ENCODE peak calls at places on chromosomes 7 and 10, in five cellular contexts. One of them, this sample, is unnamed.

GRCh38 chr10:84118395-84119006 is 20.8 kb upstream of the GHITM start:
- DNase-seq in HCT116: peak
- DNase-seq in astrocyte of the spinal cord: no peak
- DNase-seq in right lobe of liver: no peak
- DNase-seq in activated effector memory CD4-positive, alpha-beta T cell treated with Interleukin-2 at 50 U/mL for 16 hours: no peak
- DNase-seq in this sample: no peak

GRCh38 chr10:132844069-132844809 is 58.3 kb upstream of the NKX6-2 start:
- DNase-seq in activated effector memory CD4-positive, alpha-beta T cell treated with Interleukin-2 at 50 U/mL for 16 hours: no peak
- DNase-seq in astrocyte of the spinal cord: no peak
- DNase-seq in right lobe of liver: peak
- DNase-seq in HCT116: no peak
- DNase-seq in this sample: no peak

GRCh38 chr10:103661951-103662405 is 168.5 kb downstream of the NEURL1 start:
- DNase-seq in astrocyte of the spinal cord: no peak
- DNase-seq in right lobe of liver: no peak
- DNase-seq in HCT116: no peak
- DNase-seq in activated effector memory CD4-positive, alpha-beta T cell treated with Interleukin-2 at 50 U/mL for 16 hours: no peak
- DNase-seq in this sample: no peak

GRCh38 chr7:77696057-77696642 is at the start of gene RSBN1L:
- DNase-seq in HCT116: peak
- DNase-seq in activated effector memory CD4-positive, alpha-beta T cell treated with Interleukin-2 at 50 U/mL for 16 hours: peak
- DNase-seq in astrocyte of the spinal cord: peak
- DNase-seq in right lobe of liver: peak
- DNase-seq in this sample: peak

GRCh38 chr10:36679554-36679953 is 445.8 kb upstream of the ANKRD30A start:
- DNase-seq in astrocyte of the spinal cord: no peak
- DNase-seq in right lobe of liver: no peak
- DNase-seq in HCT116: no peak
- DNase-seq in activated effector memory CD4-positive, alpha-beta T cell treated with Interleukin-2 at 50 U/mL for 16 hours: no peak
- DNase-seq in this sample: no peak

GRCh38 chr10:70523044-70523443 is 44.5 kb downstream of the PALD1 start:
- DNase-seq in HCT116: no peak
- DNase-seq in activated effector memory CD4-positive, alpha-beta T cell treated with Interleukin-2 at 50 U/mL for 16 hours: no peak
- DNase-seq in astrocyte of the spinal cord: no peak
- DNase-seq in right lobe of liver: no peak
- DNase-seq in this sample: no peak

GRCh38 chr7:36653011-36653670 is 71.2 kb downstream of the AOAH start:
- DNase-seq in astrocyte of the spinal cord: peak
- DNase-seq in right lobe of liver: no peak
- DNase-seq in HCT116: no peak
- DNase-seq in activated effector memory CD4-positive, alpha-beta T cell treated with Interleukin-2 at 50 U/mL for 16 hours: no peak
- DNase-seq in this sample: no peak

GRCh38 chr7:105086850-105087249 is 72.8 kb downstream of the KMT2E start:
- DNase-seq in activated effector memory CD4-positive, alpha-beta T cell treated with Interleukin-2 at 50 U/mL for 16 hours: no peak
- DNase-seq in right lobe of liver: no peak
- DNase-seq in astrocyte of the spinal cord: no peak
- DNase-seq in HCT116: no peak
- DNase-seq in this sample: no peak

GRCh38 chr7:867406-868188 is 8.8 kb upstream of the GET4 start:
- DNase-seq in HCT116: no peak
- DNase-seq in astrocyte of the spinal cord: peak
- DNase-seq in activated effector memory CD4-positive, alpha-beta T cell treated with Interleukin-2 at 50 U/mL for 16 hours: no peak
- DNase-seq in right lobe of liver: no peak
- DNase-seq in this sample: no peak

GRCh38 chr10:108868881-108869280 is 1054.4 kb downstream of the XPNPEP1 start:
- DNase-seq in right lobe of liver: no peak
- DNase-seq in HCT116: no peak
- DNase-seq in astrocyte of the spinal cord: no peak
- DNase-seq in activated effector memory CD4-positive, alpha-beta T cell treated with Interleukin-2 at 50 U/mL for 16 hours: no peak
- DNase-seq in this sample: no peak

GRCh38 chr10:14740684-14741247 is 33.9 kb downstream of the FAM107B start:
- DNase-seq in right lobe of liver: no peak
- DNase-seq in activated effector memory CD4-positive, alpha-beta T cell treated with Interleukin-2 at 50 U/mL for 16 hours: no peak
- DNase-seq in HCT116: no peak
- DNase-seq in astrocyte of the spinal cord: no peak
- DNase-seq in this sample: no peak

GRCh38 chr10:100683004-100683403 is 62.4 kb upstream of the PAX2 start:
- DNase-seq in right lobe of liver: no peak
- DNase-seq in astrocyte of the spinal cord: no peak
- DNase-seq in HCT116: no peak
- DNase-seq in activated effector memory CD4-positive, alpha-beta T cell treated with Interleukin-2 at 50 U/mL for 16 hours: no peak
- DNase-seq in this sample: no peak

GRCh38 chr7:129502708-129503685 is 666 bp downstream of the SMKR1 start:
- DNase-seq in activated effector memory CD4-positive, alpha-beta T cell treated with Interleukin-2 at 50 U/mL for 16 hours: no peak
- DNase-seq in HCT116: no peak
- DNase-seq in astrocyte of the spinal cord: no peak
- DNase-seq in right lobe of liver: no peak
- DNase-seq in this sample: no peak

GRCh38 chr10:5525581-5526271 is 965 bp downstream of the CALML3 start:
- DNase-seq in right lobe of liver: no peak
- DNase-seq in HCT116: no peak
- DNase-seq in activated effector memory CD4-positive, alpha-beta T cell treated with Interleukin-2 at 50 U/mL for 16 hours: no peak
- DNase-seq in astrocyte of the spinal cord: no peak
- DNase-seq in this sample: no peak

GRCh38 chr7:83524286-83525075 is 124.5 kb downstream of the SEMA3E start:
- DNase-seq in astrocyte of the spinal cord: no peak
- DNase-seq in right lobe of liver: no peak
- DNase-seq in HCT116: no peak
- DNase-seq in activated effector memory CD4-positive, alpha-beta T cell treated with Interleukin-2 at 50 U/mL for 16 hours: no peak
- DNase-seq in this sample: no peak

GRCh38 chr7:14351167-14351566 is 361.7 kb upstream of the ETV1 start:
- DNase-seq in activated effector memory CD4-positive, alpha-beta T cell treated with Interleukin-2 at 50 U/mL for 16 hours: no peak
- DNase-seq in astrocyte of the spinal cord: no peak
- DNase-seq in right lobe of liver: no peak
- DNase-seq in HCT116: no peak
- DNase-seq in this sample: no peak

GRCh38 chr10:124641282-124642075 is 102.7 kb downstream of the FAM53B start:
- DNase-seq in activated effector memory CD4-positive, alpha-beta T cell treated with Interleukin-2 at 50 U/mL for 16 hours: peak
- DNase-seq in astrocyte of the spinal cord: peak
- DNase-seq in right lobe of liver: no peak
- DNase-seq in HCT116: no peak
- DNase-seq in this sample: no peak

GRCh38 chr10:52645435-52645776 is 127.2 kb downstream of the MBL2 start:
- DNase-seq in right lobe of liver: no peak
- DNase-seq in astrocyte of the spinal cord: no peak
- DNase-seq in activated effector memory CD4-positive, alpha-beta T cell treated with Interleukin-2 at 50 U/mL for 16 hours: no peak
- DNase-seq in HCT116: no peak
- DNase-seq in this sample: no peak

GRCh38 chr7:70419816-70420215 is 712.1 kb upstream of the GALNT17 start:
- DNase-seq in activated effector memory CD4-positive, alpha-beta T cell treated with Interleukin-2 at 50 U/mL for 16 hours: no peak
- DNase-seq in HCT116: no peak
- DNase-seq in right lobe of liver: no peak
- DNase-seq in astrocyte of the spinal cord: no peak
- DNase-seq in this sample: no peak

GRCh38 chr7:129401228-129401967 is 32.8 kb upstream of the STRIP2 start:
- DNase-seq in right lobe of liver: no peak
- DNase-seq in astrocyte of the spinal cord: no peak
- DNase-seq in HCT116: no peak
- DNase-seq in activated effector memory CD4-positive, alpha-beta T cell treated with Interleukin-2 at 50 U/mL for 16 hours: no peak
- DNase-seq in this sample: no peak

GRCh38 chr7:69912141-69912540 is 313.9 kb downstream of the AUTS2 start:
- DNase-seq in activated effector memory CD4-positive, alpha-beta T cell treated with Interleukin-2 at 50 U/mL for 16 hours: no peak
- DNase-seq in HCT116: no peak
- DNase-seq in astrocyte of the spinal cord: no peak
- DNase-seq in right lobe of liver: no peak
- DNase-seq in this sample: no peak

GRCh38 chr10:131656446-131656845 is 244.4 kb upstream of the PPP2R2D start:
- DNase-seq in right lobe of liver: peak
- DNase-seq in activated effector memory CD4-positive, alpha-beta T cell treated with Interleukin-2 at 50 U/mL for 16 hours: no peak
- DNase-seq in astrocyte of the spinal cord: no peak
- DNase-seq in HCT116: no peak
- DNase-seq in this sample: no peak

GRCh38 chr10:48598243-48598935 is 6.5 kb downstream of the ARHGAP22 start:
- DNase-seq in HCT116: no peak
- DNase-seq in right lobe of liver: no peak
- DNase-seq in activated effector memory CD4-positive, alpha-beta T cell treated with Interleukin-2 at 50 U/mL for 16 hours: no peak
- DNase-seq in astrocyte of the spinal cord: no peak
- DNase-seq in this sample: no peak

GRCh38 chr7:151083071-151083823 is at the start of gene TMUB1:
- DNase-seq in HCT116: no peak
- DNase-seq in right lobe of liver: peak
- DNase-seq in activated effector memory CD4-positive, alpha-beta T cell treated with Interleukin-2 at 50 U/mL for 16 hours: peak
- DNase-seq in astrocyte of the spinal cord: peak
- DNase-seq in this sample: peak

GRCh38 chr10:12631216-12631615 is 281.9 kb downstream of the CAMK1D start:
- DNase-seq in activated effector memory CD4-positive, alpha-beta T cell treated with Interleukin-2 at 50 U/mL for 16 hours: no peak
- DNase-seq in astrocyte of the spinal cord: no peak
- DNase-seq in right lobe of liver: no peak
- DNase-seq in HCT116: no peak
- DNase-seq in this sample: no peak

GRCh38 chr10:129848084-129848483 is 116.0 kb downstream of the EBF3 start:
- DNase-seq in HCT116: no peak
- DNase-seq in activated effector memory CD4-positive, alpha-beta T cell treated with Interleukin-2 at 50 U/mL for 16 hours: no peak
- DNase-seq in astrocyte of the spinal cord: no peak
- DNase-seq in right lobe of liver: no peak
- DNase-seq in this sample: no peak